ENCODE peak calls at places on chromosomes 1 and 21, in four cellular contexts. H is uterus, A is transverse colon, C is endodermal cell. X is an unnamed sample. For H3K36me3, the result is how much of the 10 kb centered on the place peaks cover.

GRCh38 chr21:45821315-45822001 is 160.1 kb upstream of the COL6A1 start:
- DNase-seq in H (no peak), A (no peak), C (no peak), X (no peak)

GRCh38 chr1:202160377-202160940 is at the start of gene PTPN7:
- DNase-seq in H (no peak), A (peak), C (no peak), X (no peak)

GRCh38 chr1:236687273-236687672 is 974 bp downstream of the ACTN2 start:
- DNase-seq in H (no peak), A (no peak), C (no peak), X (no peak)

GRCh38 chr1:154698320-154699096 is 90.5 kb upstream of the ADAR start:
- DNase-seq in H (no peak), A (no peak), C (no peak), X (no peak)

GRCh38 chr21:36705679-36706481 is 7.0 kb downstream of the SIM2 start:
- DNase-seq in H (no peak), A (no peak), C (peak), X (no peak)

GRCh38 chr1:53073287-53073686 is 11.3 kb downstream of the PODN start:
- DNase-seq in H (no peak), A (no peak), C (peak), X (no peak)

GRCh38 chr1:53084589-53084971 is 22.6 kb downstream of the PODN start:
- DNase-seq in H (no peak), A (no peak), C (no peak), X (no peak)

GRCh38 chr1:231933711-231934626 is 307.4 kb downstream of the DISC1 start:
- DNase-seq in H (no peak), A (no peak), C (no peak), X (no peak)

GRCh38 chr1:99818063-99818699 is 32.0 kb upstream of the AGL start:
- DNase-seq in H (no peak), A (no peak), C (no peak), X (no peak)

GRCh38 chr1:62687421-62687902 is 724 bp downstream of the DOCK7 start:
- DNase-seq in H (peak), A (no peak), C (peak), X (no peak)

GRCh38 chr1:220879090-220879508 is at the start of gene HLX:
- DNase-seq in H (peak), A (peak), C (peak), X (peak)

GRCh38 chr1:6365047-6365446 is 28.5 kb downstream of the ACOT7 start:
- DNase-seq in H (no peak), A (no peak), C (no peak), X (no peak)

GRCh38 chr1:22236151-22236550 is 93.3 kb upstream of the WNT4 start:
- DNase-seq in H (no peak), A (no peak), C (no peak), X (no peak)

GRCh38 chr1:18618546-18619466 is 11.8 kb upstream of the PAX7 start:
- DNase-seq in H (no peak), A (no peak), C (no peak), X (no peak)

GRCh38 chr1:59188413-59189213 is 108.3 kb upstream of the FGGY start:
- DNase-seq in H (no peak), A (no peak), C (no peak), X (no peak)

GRCh38 chr1:38018864-38019343 is 6.4 kb downstream of the UTP11 start:
- DNase-seq in H (no peak), A (no peak), C (no peak), X (no peak)

GRCh38 chr21:43585924-43586411 is 73.3 kb downstream of the HSF2BP start:
- DNase-seq in H (peak), A (no peak), C (peak), X (peak)

GRCh38 chr1:108750476-108751191 is 4.2 kb downstream of the STXBP3 start:
- DNase-seq in H (no peak), A (no peak), C (no peak), X (no peak)

GRCh38 chr1:181704556-181704955 is 221.2 kb downstream of the CACNA1E start:
- DNase-seq in H (no peak), A (no peak), C (no peak), X (no peak)

GRCh38 chr1:201570886-201571624 is 32.1 kb downstream of the NAV1 start:
- DNase-seq in H (no peak), A (no peak), C (peak), X (no peak)

GRCh38 chr1:16017461-16018303 is at the start of gene HSPB7:
- DNase-seq in H (peak), A (peak), C (peak), X (peak)

GRCh38 chr1:186871784-186872183 is 43.0 kb downstream of the PLA2G4A start:
- DNase-seq in H (no peak), A (no peak), C (no peak), X (no peak)

GRCh38 chr21:37878946-37879660 is 37.2 kb downstream of the KCNJ6 start:
- DNase-seq in H (no peak), A (no peak), C (no peak), X (no peak)

GRCh38 chr1:110787328-110788071 is 85.4 kb upstream of the CD53 start:
- DNase-seq in H (no peak), A (peak), C (no peak), X (no peak)

GRCh38 chr21:41217656-41218380 is 49.9 kb downstream of the BACE2 start:
- DNase-seq in H (peak), A (peak), C (peak), X (no peak)

GRCh38 chr1:162689745-162690671 is 57.7 kb downstream of the DDR2 start:
- DNase-seq in H (no peak), A (no peak), C (no peak), X (peak)

GRCh38 chr1:184753608-184754478 is 815 bp downstream of the EDEM3 start:
- DNase-seq in H (no peak), A (peak), C (peak), X (no peak)

GRCh38 chr21:15264084-15264483 is 199.3 kb upstream of the NRIP1 start:
- DNase-seq in H (no peak), A (no peak), C (no peak), X (no peak)

GRCh38 chr1:70458120-70458519 is 47.1 kb downstream of the CTH start:
- DNase-seq in H (no peak), A (no peak), C (no peak), X (no peak)

GRCh38 chr1:188822248-188822647 is 1655.4 kb downstream of the BRINP3 start:
- DNase-seq in H (no peak), A (no peak), C (peak), X (no peak)

GRCh38 chr1:208837242-208837641 is 593.1 kb upstream of the PLXNA2 start:
- DNase-seq in H (no peak), A (no peak), C (no peak), X (no peak)

GRCh38 chr1:76231320-76231719 is 156.8 kb downstream of the ST6GALNAC3 start:
- DNase-seq in H (no peak), A (no peak), C (no peak), X (no peak)

GRCh38 chr21:31872452-31873274 is at the start of gene HUNK:
- DNase-seq in H (peak), A (peak), C (peak), X (no peak)

GRCh38 chr1:216222302-216222701 is 200.9 kb downstream of the USH2A start:
- DNase-seq in H (no peak), A (no peak), C (no peak), X (no peak)

GRCh38 chr1:96568639-96569038 is 152.9 kb upstream of the PTBP2 start:
- DNase-seq in H (no peak), A (no peak), C (no peak), X (no peak)

GRCh38 chr1:102796429-102796828 is 311.9 kb downstream of the COL11A1 start:
- DNase-seq in H (no peak), A (no peak), C (no peak), X (no peak)
- H3K4me3 ChIP-seq in H (no peak), A (no peak), C (no peak), X (no peak)

GRCh38 chr1:245142171-245142798 is 12.5 kb upstream of the KIF26B start:
- DNase-seq in H (no peak), A (no peak), C (no peak), X (no peak)
- H3K36me3 ChIP-seq in H (under half), A (under half), C (under half), X (under half)

GRCh38 chr1:214199585-214199984 is 81.4 kb upstream of the SMYD2 start:
- DNase-seq in H (no peak), A (no peak), C (no peak), X (no peak)

GRCh38 chr1:214208525-214208924 is 72.4 kb upstream of the SMYD2 start:
- DNase-seq in H (no peak), A (no peak), C (no peak), X (no peak)

GRCh38 chr1:214209260-214209808 is 71.6 kb upstream of the SMYD2 start:
- DNase-seq in H (no peak), A (no peak), C (no peak), X (no peak)

GRCh38 chr1:214205053-214205452 is 75.9 kb upstream of the SMYD2 start:
- DNase-seq in H (no peak), A (no peak), C (no peak), X (no peak)
- H3K4me3 ChIP-seq in H (no peak), A (no peak), C (no peak), X (no peak)

DNA sequence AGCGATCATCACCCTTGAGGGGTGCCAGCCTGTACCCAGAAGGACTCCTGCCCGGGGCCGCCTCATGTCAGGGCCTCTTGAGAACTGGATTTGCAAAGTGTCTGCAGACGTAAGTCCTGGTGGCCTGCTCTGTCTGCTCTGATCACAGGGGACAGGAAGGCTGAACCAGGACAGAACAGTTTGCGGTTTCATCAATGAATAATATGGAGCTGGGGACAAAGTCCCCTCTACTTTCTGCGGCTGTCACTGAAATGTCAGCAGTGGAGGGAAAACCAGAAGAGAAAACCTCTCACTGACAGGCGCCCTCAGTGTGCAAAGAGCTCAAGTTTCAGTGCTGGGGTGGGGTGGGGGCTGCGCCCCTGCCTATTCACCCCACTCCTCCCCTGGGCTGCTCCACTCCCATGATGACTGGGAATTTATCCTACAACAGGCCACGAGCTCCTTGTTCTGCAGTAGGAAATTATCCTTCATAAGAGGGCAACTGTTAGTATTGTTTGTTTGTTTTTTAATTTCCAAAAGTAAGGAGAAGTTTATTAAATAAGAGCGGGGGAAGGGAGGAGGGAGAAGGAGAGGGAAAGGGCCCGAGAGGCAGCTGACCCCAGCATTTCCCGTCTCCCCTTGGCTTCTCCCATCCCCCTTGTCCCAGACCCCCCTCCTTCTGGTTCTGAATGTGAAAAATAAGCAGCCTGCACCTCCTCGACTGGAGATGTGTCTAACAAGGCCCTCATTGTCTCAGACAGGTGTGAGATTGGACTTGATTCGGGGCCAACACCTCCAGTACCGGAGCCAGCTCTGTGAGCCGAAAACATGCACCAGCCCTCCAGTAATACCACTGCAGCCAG is 149.2 kb downstream of the CLIC6 start:
- DNase-seq in H (no peak), A (no peak), C (no peak), X (no peak)
- H3K36me3 ChIP-seq in H (under half), A (under half), C (under half), X (under half)